ENCODE peak calls at places on chromosome 9, in eight cellular contexts. F is GM12865, V is progenitor cell of endocrine pancreas, R is fibroblast of lung, D is GM13976, U is lower lobe of right lung, Y is AG09309, E is BJ. X is an unnamed sample.

GRCh38 chr9:3650994-3651622 is 125.3 kb upstream of the RFX3 start:
- DNase-seq in F (peak), V (no peak), R (no peak), D (no peak), U (no peak), Y (no peak), E (no peak), X (no peak)

GRCh38 chr9:21590058-21590996 is 108.2 kb upstream of the IFNE start:
- DNase-seq in F (no peak), V (no peak), R (no peak), D (no peak), U (no peak), Y (no peak), E (no peak), X (no peak)

GRCh38 chr9:110077926-110078325 is 130.0 kb downstream of the C9orf152 start:
- DNase-seq in F (no peak), V (no peak), R (peak), D (no peak), U (no peak), Y (no peak), E (no peak), X (no peak)

GRCh38 chr9:27701664-27702063 is 128.4 kb upstream of the C9orf72 start:
- DNase-seq in F (no peak), V (no peak), R (peak), D (no peak), U (no peak), Y (no peak), E (no peak), X (no peak)

GRCh38 chr9:88536951-88537742 is 2.2 kb downstream of the NXNL2 start:
- DNase-seq in F (no peak), V (no peak), R (peak), D (no peak), U (no peak), Y (no peak), E (no peak), X (no peak)

GRCh38 chr9:95481000-95481399 is 35.8 kb downstream of the PTCH1 start:
- DNase-seq in F (peak), V (no peak), R (no peak), D (peak), U (no peak), Y (no peak), E (no peak), X (no peak)

GRCh38 chr9:29511680-29512079 is 1938.4 kb upstream of the C9orf72 start:
- DNase-seq in F (no peak), V (no peak), R (no peak), D (no peak), U (no peak), Y (no peak), E (no peak), X (no peak)

GRCh38 chr9:6625363-6625762 is 20.2 kb downstream of the GLDC start:
- DNase-seq in F (no peak), V (no peak), R (no peak), D (no peak), U (no peak), Y (no peak), E (no peak), X (no peak)

GRCh38 chr9:137127301-137128157 is 11.4 kb upstream of the GRIN1 start:
- DNase-seq in F (peak), V (no peak), R (no peak), D (no peak), U (no peak), Y (no peak), E (no peak), X (peak)

GRCh38 chr9:114386361-114386885 is 1.4 kb downstream of the AKNA start:
- DNase-seq in F (no peak), V (no peak), R (no peak), D (no peak), U (no peak), Y (no peak), E (no peak), X (no peak)

GRCh38 chr9:74499111-74499601 is 2.0 kb downstream of the RORB start:
- DNase-seq in F (no peak), V (no peak), R (no peak), D (peak), U (no peak), Y (no peak), E (no peak), X (peak)

GRCh38 chr9:134642385-134643181 is 980 bp downstream of the COL5A1 start:
- DNase-seq in F (no peak), V (no peak), R (peak), D (no peak), U (no peak), Y (peak), E (peak), X (no peak)
- TF ChIP-seq CTCF in F (no peak), V (peak), R (peak), D (no peak), U (peak), Y (peak), E (peak), X (no peak)

GRCh38 chr9:34376596-34377401 is at the start of gene MYORG:
- DNase-seq in F (peak), V (peak), R (peak), D (peak), U (peak), Y (no peak), E (peak), X (peak)
- TF ChIP-seq CTCF in F (no peak), V (no peak), R (no peak), D (no peak), U (no peak), Y (no peak), E (no peak), X (no peak)

DNA sequence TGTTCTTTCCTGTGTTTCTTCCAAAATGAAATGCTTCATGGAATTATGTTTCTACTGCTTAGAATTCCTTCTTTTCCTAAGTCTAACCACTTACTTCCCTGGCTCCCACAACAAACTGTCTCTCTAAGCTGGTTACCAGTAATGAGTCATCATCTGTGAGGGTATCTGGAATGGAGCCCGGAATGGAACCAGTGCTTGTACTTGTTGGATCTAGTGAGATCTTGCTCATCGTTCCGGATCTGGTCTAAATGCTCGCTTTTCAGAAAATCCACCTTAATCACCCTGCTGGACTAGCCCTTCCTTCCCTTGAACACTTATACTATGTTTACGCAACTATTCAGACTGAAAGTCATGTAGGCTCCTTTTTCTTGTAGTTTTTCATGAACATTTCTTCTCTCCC is 184.8 kb downstream of the PBX3 start:
- DNase-seq in F (no peak), V (no peak), R (peak), D (no peak), U (no peak), Y (peak), E (peak), X (no peak)
- TF ChIP-seq CTCF in F (no peak), V (no peak), R (no peak), D (no peak), U (no peak), Y (no peak), E (no peak), X (no peak)

GRCh38 chr9:35161713-35162604 is at the start of gene UNC13B:
- DNase-seq in F (peak), V (peak), R (peak), D (peak), U (peak), Y (peak), E (peak), X (peak)
- TF ChIP-seq CTCF in F (no peak), V (peak), R (peak), D (no peak), U (peak), Y (peak), E (peak), X (no peak)

GRCh38 chr9:120323125-120323524 is 256.8 kb downstream of the CDK5RAP2 start:
- DNase-seq in F (no peak), V (no peak), R (no peak), D (no peak), U (no peak), Y (no peak), E (no peak), X (no peak)

GRCh38 chr9:120327322-120327721 is 252.6 kb downstream of the CDK5RAP2 start:
- DNase-seq in F (no peak), V (no peak), R (no peak), D (no peak), U (no peak), Y (no peak), E (no peak), X (no peak)

GRCh38 chr9:120324461-120324860 is 255.5 kb downstream of the CDK5RAP2 start:
- DNase-seq in F (no peak), V (no peak), R (no peak), D (no peak), U (no peak), Y (no peak), E (no peak), X (no peak)

GRCh38 chr9:120326076-120326693 is 253.8 kb downstream of the CDK5RAP2 start:
- DNase-seq in F (no peak), V (no peak), R (no peak), D (no peak), U (no peak), Y (no peak), E (no peak), X (no peak)

DNA sequence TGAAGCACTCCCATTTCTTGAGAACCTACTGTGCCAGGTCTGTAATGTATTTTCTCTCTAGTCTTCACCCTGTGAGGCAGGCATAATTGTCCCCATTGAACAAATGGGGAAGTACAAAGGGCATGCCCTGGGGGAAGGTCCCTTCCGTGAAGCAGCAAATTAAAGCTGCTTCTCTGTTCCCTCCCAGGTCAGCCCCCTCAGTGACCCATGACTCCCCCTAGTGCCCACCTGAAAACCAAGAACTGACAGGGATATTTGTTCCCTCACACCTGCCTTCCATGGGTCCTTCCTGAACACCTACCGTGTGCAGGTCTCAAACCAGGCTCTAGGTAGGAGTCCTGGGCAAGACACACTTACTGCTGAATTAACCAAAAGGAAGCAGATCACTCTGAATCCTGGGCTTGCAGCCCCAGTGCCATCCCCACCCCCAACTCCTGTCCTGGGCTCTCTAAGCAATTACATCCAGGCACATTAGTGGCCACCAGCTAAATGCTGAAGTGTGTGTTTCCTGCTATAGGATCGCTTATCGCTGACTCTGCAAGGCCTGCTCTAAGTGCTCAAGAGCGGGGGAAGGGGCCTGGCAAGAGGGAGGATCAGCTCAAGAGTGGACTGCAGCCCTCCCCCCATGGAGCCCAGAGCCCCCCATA is 254.8 kb downstream of the CDK5RAP2 start:
- DNase-seq in F (peak), V (no peak), R (no peak), D (no peak), U (no peak), Y (no peak), E (no peak), X (no peak)
- TF ChIP-seq CTCF in F (peak), V (peak), R (no peak), D (no peak), U (no peak), Y (no peak), E (no peak), X (no peak)

DNA sequence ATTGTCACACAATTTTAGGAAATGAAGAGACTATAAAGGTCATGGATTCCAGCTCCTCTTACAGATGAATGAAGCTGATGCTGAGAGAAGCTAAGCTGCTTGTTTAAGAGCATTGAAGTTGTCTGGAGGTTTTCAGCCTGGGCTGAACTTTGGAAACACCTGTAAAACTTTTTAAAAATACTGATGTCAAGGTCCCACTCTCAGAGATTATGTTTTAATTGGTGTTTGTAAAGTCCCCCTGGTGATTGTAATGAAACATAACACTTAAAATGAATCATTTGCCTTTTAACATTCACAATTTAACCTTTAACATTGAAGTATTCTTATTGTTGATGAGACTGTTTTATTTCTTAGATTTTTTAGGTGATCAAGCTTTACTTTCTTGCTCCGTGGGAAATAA is 16.4 kb downstream of the RAD23B start:
- DNase-seq in F (no peak), V (no peak), R (no peak), D (no peak), U (no peak), Y (no peak), E (no peak), X (no peak)
- TF ChIP-seq CTCF in F (no peak), V (peak), R (no peak), D (no peak), U (no peak), Y (peak), E (peak), X (no peak)

DNA sequence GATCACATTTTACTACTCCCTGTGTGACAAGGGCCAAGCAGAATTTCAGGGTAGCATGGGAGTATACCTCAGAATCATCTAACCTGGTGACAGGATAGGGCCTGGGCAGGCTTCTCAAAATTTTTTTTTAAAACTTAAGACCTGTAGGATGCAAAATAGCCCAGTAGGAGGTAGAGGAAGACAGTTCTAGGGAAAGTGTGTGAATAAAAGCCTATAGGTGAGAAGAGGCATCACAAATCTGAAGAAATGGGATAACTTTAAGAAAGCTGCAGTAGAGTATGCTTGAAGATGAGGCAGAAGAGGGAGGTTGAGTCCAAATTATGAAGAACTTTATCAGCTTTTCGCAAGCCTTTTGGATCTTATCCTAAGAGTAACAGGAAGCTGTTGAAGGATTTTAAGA is 32.3 kb downstream of the CNTRL start:
- DNase-seq in F (no peak), V (no peak), R (no peak), D (no peak), U (no peak), Y (no peak), E (no peak), X (no peak)
- TF ChIP-seq CTCF in F (no peak), V (peak), R (no peak), D (no peak), U (no peak), Y (peak), E (no peak), X (no peak)

DNA sequence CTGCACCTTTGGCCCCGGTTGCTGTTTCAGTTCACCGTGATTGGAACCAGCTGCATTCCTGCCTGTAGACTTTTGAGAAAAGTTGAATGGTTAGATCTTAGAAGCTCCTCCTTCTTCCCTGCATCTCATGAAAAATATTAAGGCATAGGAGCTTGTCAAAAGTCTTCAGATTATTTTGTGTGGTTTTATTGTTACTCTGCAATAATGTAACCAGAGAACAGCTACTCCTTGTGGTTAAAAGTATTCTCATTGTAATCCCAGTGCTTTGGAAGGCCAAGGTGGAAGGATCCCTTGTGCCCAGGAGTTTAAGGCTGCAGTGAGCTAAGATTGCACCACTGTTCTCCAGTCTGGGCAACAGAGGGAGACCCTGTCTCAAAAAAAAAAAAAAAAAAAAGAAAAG is 3.3 kb upstream of the SLC2A8 start:
- DNase-seq in F (no peak), V (no peak), R (peak), D (no peak), U (no peak), Y (no peak), E (no peak), X (no peak)
- TF ChIP-seq CTCF in F (no peak), V (no peak), R (peak), D (no peak), U (no peak), Y (peak), E (no peak), X (no peak)

GRCh38 chr9:130043654-130044623 is 950 bp upstream of the FNBP1 start:
- DNase-seq in F (no peak), V (peak), R (peak), D (no peak), U (no peak), Y (no peak), E (no peak), X (no peak)
- TF ChIP-seq CTCF in F (no peak), V (no peak), R (no peak), D (no peak), U (peak), Y (no peak), E (peak), X (no peak)

GRCh38 chr9:134882204-134882785 is 1.7 kb downstream of the FCN2 start:
- DNase-seq in F (no peak), V (no peak), R (no peak), D (no peak), U (no peak), Y (no peak), E (no peak), X (no peak)
- TF ChIP-seq CTCF in F (no peak), V (no peak), R (no peak), D (no peak), U (no peak), Y (no peak), E (no peak), X (no peak)